ENCODE peak calls at places on chromosomes 4 and X, in six cellular contexts. O is activated CD4-positive, alpha-beta T cell treated with anti-CD3 and anti-CD28 coated beads for 1 hour; Q is NCI-H1092; B is ACHN; G is CD4-positive, alpha-beta T cell; U is hepatic stellate cell. I is an unnamed sample.

GRCh38 chr4:13329963-13330362 is 154.2 kb downstream of the RAB28 start:
- DNase-seq in O (no peak), Q (peak), B (no peak), G (no peak), U (no peak), I (no peak)

GRCh38 chrX:96971812-96972211 is 88.1 kb downstream of the RPA4 start:
- DNase-seq in O (no peak), Q (no peak), B (no peak), G (no peak), U (no peak), I (no peak)

GRCh38 chr4:185066179-185066578 is 47.9 kb downstream of the HELT start:
- DNase-seq in O (no peak), Q (no peak), B (no peak), G (no peak), U (no peak), I (no peak)

GRCh38 chr4:86271057-86271456 is 88.8 kb downstream of the MAPK10 start:
- DNase-seq in O (no peak), Q (no peak), B (no peak), G (no peak), U (no peak), I (no peak)

GRCh38 chr4:153620352-153620751 is 63.7 kb upstream of the TLR2 start:
- DNase-seq in O (no peak), Q (no peak), B (no peak), G (no peak), U (no peak), I (no peak)

GRCh38 chrX:149222040-149222439 is 283.1 kb downstream of the IDS start:
- DNase-seq in O (no peak), Q (no peak), B (no peak), G (no peak), U (no peak), I (no peak)

GRCh38 chrX:10006770-10007169 is 39.6 kb downstream of the CLDN34 start:
- DNase-seq in O (no peak), Q (no peak), B (no peak), G (no peak), U (no peak), I (no peak)

GRCh38 chrX:134933248-134933647 is 57.5 kb upstream of the SMIM10 start:
- DNase-seq in O (no peak), Q (no peak), B (peak), G (no peak), U (no peak), I (no peak)

GRCh38 chr4:145709843-145710242 is 29.9 kb downstream of the C4orf51 start:
- DNase-seq in O (no peak), Q (no peak), B (peak), G (no peak), U (peak), I (no peak)

GRCh38 chr4:141339966-141340365 is 119.3 kb downstream of the ZNF330 start:
- DNase-seq in O (no peak), Q (no peak), B (no peak), G (no peak), U (no peak), I (no peak)

GRCh38 chr4:154597798-154598774 is 7.5 kb upstream of the FGA start:
- DNase-seq in O (no peak), Q (no peak), B (no peak), G (no peak), U (no peak), I (no peak)

GRCh38 chr4:73576366-73576765 is 43.9 kb downstream of the RASSF6 start:
- DNase-seq in O (no peak), Q (no peak), B (no peak), G (no peak), U (no peak), I (no peak)

GRCh38 chrX:10326578-10326977 is 169.8 kb downstream of the CLCN4 start:
- DNase-seq in O (no peak), Q (no peak), B (peak), G (no peak), U (no peak), I (no peak)